ENCODE peak calls at places on chromosomes 11 and 22, in seven cellular contexts. B, S, G, J, Z, M and E are unnamed samples.

GRCh38 chr22:50205781-50206569 is 5.2 kb downstream of the SELENOO start:
- DNase-seq in B (no peak), S (no peak), G (no peak), J (no peak), Z (no peak), M (no peak), E (no peak)

GRCh38 chr22:37896181-37896592 is 9.9 kb upstream of the MICALL1 start:
- DNase-seq in B (peak), S (no peak), G (peak), J (peak), Z (no peak), M (no peak), E (no peak)

GRCh38 chr11:92380882-92381281 is 156.3 kb downstream of the FAT3 start:
- DNase-seq in B (no peak), S (no peak), G (no peak), J (peak), Z (no peak), M (no peak), E (no peak)

GRCh38 chr11:2587976-2588748 is 111.6 kb downstream of the KCNQ1OT1 start:
- DNase-seq in B (no peak), S (no peak), G (no peak), J (no peak), Z (peak), M (no peak), E (no peak)

GRCh38 chr22:37627545-37627944 is 11.9 kb upstream of the SH3BP1 start:
- DNase-seq in B (no peak), S (no peak), G (peak), J (no peak), Z (no peak), M (no peak), E (no peak)

GRCh38 chr22:27993774-27994350 is 74.8 kb upstream of the PITPNB start:
- DNase-seq in B (no peak), S (no peak), G (no peak), J (no peak), Z (peak), M (no peak), E (peak)

GRCh38 chr11:2930705-2931415 is 1.6 kb upstream of the PHLDA2 start:
- DNase-seq in B (peak), S (no peak), G (peak), J (peak), Z (peak), M (no peak), E (no peak)

GRCh38 chr11:128405693-128406364 is 181.5 kb downstream of the ETS1 start:
- DNase-seq in B (no peak), S (no peak), G (no peak), J (no peak), Z (no peak), M (no peak), E (no peak)

GRCh38 chr22:37363593-37363992 is 63.7 kb downstream of the ELFN2 start:
- DNase-seq in B (no peak), S (no peak), G (no peak), J (peak), Z (no peak), M (no peak), E (no peak)

GRCh38 chr11:35907648-35908431 is 36.0 kb upstream of the LDLRAD3 start:
- DNase-seq in B (peak), S (no peak), G (no peak), J (peak), Z (peak), M (no peak), E (no peak)

GRCh38 chr11:9030601-9031000 is 26.8 kb upstream of the NRIP3 start:
- DNase-seq in B (no peak), S (no peak), G (no peak), J (peak), Z (no peak), M (no peak), E (peak)

GRCh38 chr11:9396310-9396709 is 11.9 kb downstream of the IPO7 start:
- DNase-seq in B (no peak), S (no peak), G (no peak), J (no peak), Z (no peak), M (no peak), E (no peak)

GRCh38 chr11:92967178-92967577 is 2.3 kb upstream of the MTNR1B start:
- DNase-seq in B (no peak), S (no peak), G (no peak), J (no peak), Z (no peak), M (no peak), E (no peak)

GRCh38 chr11:335779-336665 is 15.4 kb upstream of the IFITM3 start:
- DNase-seq in B (no peak), S (no peak), G (no peak), J (no peak), Z (peak), M (no peak), E (peak)

GRCh38 chr22:44975444-44976262 is 34.2 kb downstream of the PHF21B start:
- DNase-seq in B (peak), S (no peak), G (peak), J (peak), Z (peak), M (peak), E (no peak)

GRCh38 chr11:115760528-115760837 is 256.3 kb upstream of the CADM1 start:
- DNase-seq in B (no peak), S (no peak), G (no peak), J (no peak), Z (peak), M (no peak), E (no peak)

GRCh38 chr11:44814881-44815592 is 88.3 kb downstream of the TSPAN18 start:
- DNase-seq in B (no peak), S (no peak), G (no peak), J (peak), Z (no peak), M (no peak), E (no peak)

GRCh38 chr11:45857834-45858492 is 10.7 kb downstream of the CRY2 start:
- DNase-seq in B (no peak), S (no peak), G (no peak), J (no peak), Z (peak), M (no peak), E (no peak)

GRCh38 chr22:31295831-31296230 is 3.5 kb upstream of the PIK3IP1 start:
- DNase-seq in B (no peak), S (no peak), G (no peak), J (peak), Z (no peak), M (no peak), E (no peak)

GRCh38 chr11:110972640-110973039 is 260.4 kb upstream of the ARHGAP20 start:
- DNase-seq in B (no peak), S (no peak), G (no peak), J (peak), Z (no peak), M (no peak), E (no peak)

GRCh38 chr11:19751055-19751454 is 38.4 kb downstream of the NAV2 start:
- DNase-seq in B (no peak), S (no peak), G (no peak), J (no peak), Z (no peak), M (no peak), E (no peak)

GRCh38 chr11:110478410-110478809 is 48.7 kb downstream of the FDX1 start:
- DNase-seq in B (no peak), S (no peak), G (no peak), J (no peak), Z (no peak), M (no peak), E (no peak)